ENCODE peak calls at places on chromosomes 11 and 22, in ten cellular contexts. One of them, this sample, is unnamed.

GRCh38 chr11:13667245-13667644 is 1.2 kb upstream of the FAR1 start:
- DNase-seq in AG08395: peak; percentile 10
- DNase-seq in activated T-cell treated with anti-CD3 and anti-CD28 coated beads for 1 hour: no peak
- DNase-seq in OCI-M1: no peak
- DNase-seq in glomerular endothelial cell: no peak
- DNase-seq in activated CD8-positive, alpha-beta memory T cell treated with anti-CD3 and anti-CD28 coated beads, Interleukin-2, amount 50 U/mL, for 48 hours: no peak
- DNase-seq in AML-193: no peak
- DNase-seq in NCI-H2081: peak; percentile 1
- DNase-seq in WTC11: no peak
- DNase-seq in stimulated activated CD4-positive, alpha-beta T cell treated with anti-CD3 and anti-CD28 coated beads, Interleukin-1b, Interleukin-23, amount 100 ng/mL, for 24 hours: no peak
- DNase-seq in this sample: no peak

GRCh38 chr22:50303848-50304527 is 3.5 kb downstream of the PLXNB2 start:
- DNase-seq in AG08395: no peak
- DNase-seq in activated T-cell treated with anti-CD3 and anti-CD28 coated beads for 1 hour: no peak
- DNase-seq in OCI-M1: peak; percentile 9
- DNase-seq in glomerular endothelial cell: no peak
- DNase-seq in activated CD8-positive, alpha-beta memory T cell treated with anti-CD3 and anti-CD28 coated beads, Interleukin-2, amount 50 U/mL, for 48 hours: no peak
- DNase-seq in AML-193: peak; percentile 6
- DNase-seq in NCI-H2081: no peak
- DNase-seq in WTC11: peak; percentile 66
- DNase-seq in stimulated activated CD4-positive, alpha-beta T cell treated with anti-CD3 and anti-CD28 coated beads, Interleukin-1b, Interleukin-23, amount 100 ng/mL, for 24 hours: no peak
- DNase-seq in this sample: no peak

GRCh38 chr22:23478175-23478574 is 101.9 kb downstream of the IGLL1 start:
- DNase-seq in AG08395: no peak
- DNase-seq in activated T-cell treated with anti-CD3 and anti-CD28 coated beads for 1 hour: no peak
- DNase-seq in OCI-M1: peak; percentile 71
- DNase-seq in glomerular endothelial cell: no peak
- DNase-seq in activated CD8-positive, alpha-beta memory T cell treated with anti-CD3 and anti-CD28 coated beads, Interleukin-2, amount 50 U/mL, for 48 hours: no peak
- DNase-seq in AML-193: no peak
- DNase-seq in NCI-H2081: no peak
- DNase-seq in WTC11: no peak
- DNase-seq in stimulated activated CD4-positive, alpha-beta T cell treated with anti-CD3 and anti-CD28 coated beads, Interleukin-1b, Interleukin-23, amount 100 ng/mL, for 24 hours: no peak
- DNase-seq in this sample: no peak

GRCh38 chr11:34343153-34343552 is 14.7 kb downstream of the ABTB2 start:
- DNase-seq in AG08395: peak; percentile 73
- DNase-seq in activated T-cell treated with anti-CD3 and anti-CD28 coated beads for 1 hour: no peak
- DNase-seq in OCI-M1: no peak
- DNase-seq in glomerular endothelial cell: no peak
- DNase-seq in activated CD8-positive, alpha-beta memory T cell treated with anti-CD3 and anti-CD28 coated beads, Interleukin-2, amount 50 U/mL, for 48 hours: no peak
- DNase-seq in AML-193: no peak
- DNase-seq in NCI-H2081: no peak
- DNase-seq in WTC11: no peak
- DNase-seq in stimulated activated CD4-positive, alpha-beta T cell treated with anti-CD3 and anti-CD28 coated beads, Interleukin-1b, Interleukin-23, amount 100 ng/mL, for 24 hours: no peak
- DNase-seq in this sample: no peak

GRCh38 chr11:65182258-65183170 is 786 bp downstream of the CAPN1 start:
- DNase-seq in AG08395: peak; percentile 26
- DNase-seq in activated T-cell treated with anti-CD3 and anti-CD28 coated beads for 1 hour: no peak
- DNase-seq in OCI-M1: peak; percentile 43
- DNase-seq in glomerular endothelial cell: no peak
- DNase-seq in activated CD8-positive, alpha-beta memory T cell treated with anti-CD3 and anti-CD28 coated beads, Interleukin-2, amount 50 U/mL, for 48 hours: peak; percentile 58
- DNase-seq in AML-193: no peak
- DNase-seq in NCI-H2081: peak; percentile 65
- DNase-seq in WTC11: peak; percentile 81
- DNase-seq in stimulated activated CD4-positive, alpha-beta T cell treated with anti-CD3 and anti-CD28 coated beads, Interleukin-1b, Interleukin-23, amount 100 ng/mL, for 24 hours: no peak
- DNase-seq in this sample: no peak

GRCh38 chr11:71998649-71999310 is at the start of gene IL18BP:
- DNase-seq in AG08395: no peak
- DNase-seq in activated T-cell treated with anti-CD3 and anti-CD28 coated beads for 1 hour: no peak
- DNase-seq in OCI-M1: no peak
- DNase-seq in glomerular endothelial cell: no peak
- DNase-seq in activated CD8-positive, alpha-beta memory T cell treated with anti-CD3 and anti-CD28 coated beads, Interleukin-2, amount 50 U/mL, for 48 hours: no peak
- DNase-seq in AML-193: peak; percentile 58
- DNase-seq in NCI-H2081: no peak
- DNase-seq in WTC11: no peak
- DNase-seq in stimulated activated CD4-positive, alpha-beta T cell treated with anti-CD3 and anti-CD28 coated beads, Interleukin-1b, Interleukin-23, amount 100 ng/mL, for 24 hours: no peak
- DNase-seq in this sample: peak; percentile 58

GRCh38 chr11:8698379-8698851 is 15.8 kb downstream of the RPL27A start:
- DNase-seq in AG08395: no peak
- DNase-seq in activated T-cell treated with anti-CD3 and anti-CD28 coated beads for 1 hour: no peak
- DNase-seq in OCI-M1: no peak
- DNase-seq in glomerular endothelial cell: no peak
- DNase-seq in activated CD8-positive, alpha-beta memory T cell treated with anti-CD3 and anti-CD28 coated beads, Interleukin-2, amount 50 U/mL, for 48 hours: no peak
- DNase-seq in AML-193: no peak
- DNase-seq in NCI-H2081: no peak
- DNase-seq in WTC11: no peak
- DNase-seq in stimulated activated CD4-positive, alpha-beta T cell treated with anti-CD3 and anti-CD28 coated beads, Interleukin-1b, Interleukin-23, amount 100 ng/mL, for 24 hours: no peak
- DNase-seq in this sample: no peak

GRCh38 chr22:44842417-44842816 is 90.0 kb downstream of the ARHGAP8 start:
- DNase-seq in AG08395: no peak
- DNase-seq in activated T-cell treated with anti-CD3 and anti-CD28 coated beads for 1 hour: no peak
- DNase-seq in OCI-M1: no peak
- DNase-seq in glomerular endothelial cell: no peak
- DNase-seq in activated CD8-positive, alpha-beta memory T cell treated with anti-CD3 and anti-CD28 coated beads, Interleukin-2, amount 50 U/mL, for 48 hours: no peak
- DNase-seq in AML-193: no peak
- DNase-seq in NCI-H2081: no peak
- DNase-seq in WTC11: no peak
- DNase-seq in stimulated activated CD4-positive, alpha-beta T cell treated with anti-CD3 and anti-CD28 coated beads, Interleukin-1b, Interleukin-23, amount 100 ng/mL, for 24 hours: no peak
- DNase-seq in this sample: no peak

GRCh38 chr11:129249351-129249750 is 57.2 kb upstream of the ARHGAP32 start:
- DNase-seq in AG08395: peak; percentile 85
- DNase-seq in activated T-cell treated with anti-CD3 and anti-CD28 coated beads for 1 hour: no peak
- DNase-seq in OCI-M1: no peak
- DNase-seq in glomerular endothelial cell: no peak
- DNase-seq in activated CD8-positive, alpha-beta memory T cell treated with anti-CD3 and anti-CD28 coated beads, Interleukin-2, amount 50 U/mL, for 48 hours: no peak
- DNase-seq in AML-193: no peak
- DNase-seq in NCI-H2081: no peak
- DNase-seq in WTC11: no peak
- DNase-seq in stimulated activated CD4-positive, alpha-beta T cell treated with anti-CD3 and anti-CD28 coated beads, Interleukin-1b, Interleukin-23, amount 100 ng/mL, for 24 hours: no peak
- DNase-seq in this sample: no peak

GRCh38 chr22:41732096-41732772 is 32.9 kb downstream of the MEI1 start:
- DNase-seq in AG08395: no peak
- DNase-seq in activated T-cell treated with anti-CD3 and anti-CD28 coated beads for 1 hour: no peak
- DNase-seq in OCI-M1: no peak
- DNase-seq in glomerular endothelial cell: no peak
- DNase-seq in activated CD8-positive, alpha-beta memory T cell treated with anti-CD3 and anti-CD28 coated beads, Interleukin-2, amount 50 U/mL, for 48 hours: no peak
- DNase-seq in AML-193: peak; percentile 2
- DNase-seq in NCI-H2081: no peak
- DNase-seq in WTC11: no peak
- DNase-seq in stimulated activated CD4-positive, alpha-beta T cell treated with anti-CD3 and anti-CD28 coated beads, Interleukin-1b, Interleukin-23, amount 100 ng/mL, for 24 hours: no peak
- DNase-seq in this sample: no peak

GRCh38 chr11:125207866-125208425 is 43.4 kb downstream of the PKNOX2 start:
- DNase-seq in AG08395: no peak
- DNase-seq in activated T-cell treated with anti-CD3 and anti-CD28 coated beads for 1 hour: no peak
- DNase-seq in OCI-M1: no peak
- DNase-seq in glomerular endothelial cell: no peak
- DNase-seq in activated CD8-positive, alpha-beta memory T cell treated with anti-CD3 and anti-CD28 coated beads, Interleukin-2, amount 50 U/mL, for 48 hours: no peak
- DNase-seq in AML-193: no peak
- DNase-seq in NCI-H2081: no peak
- DNase-seq in WTC11: no peak
- DNase-seq in stimulated activated CD4-positive, alpha-beta T cell treated with anti-CD3 and anti-CD28 coated beads, Interleukin-1b, Interleukin-23, amount 100 ng/mL, for 24 hours: no peak
- DNase-seq in this sample: no peak

This sample was measured in KG1.